ENCODE peak calls at places on chromosomes 16 and 17, in eight cellular contexts. P is gastrocnemius medialis, M is colonic mucosa, Q is OCI-LY7, J is hepatocyte, W is mucosa of descending colon, X is A549, U is heart left ventricle. K is an unnamed sample. For H3K4me1, the result is how much of the 10 kb centered on the place peaks cover.

GRCh38 chr17:7478276-7479138 is 924 bp downstream of the ZBTB4 start:
- DNase-seq in J (peak), Q (no peak), P (peak), W (peak), M (peak), X (peak), U (peak), K (no peak)

GRCh38 chr17:74150428-74151025 is 53.0 kb upstream of the RPL38 start:
- DNase-seq in W (no peak), Q (no peak), J (no peak), M (peak), X (no peak), P (no peak), U (no peak), K (peak)

GRCh38 chr17:77036841-77037381 is 103.9 kb upstream of the SEC14L1 start:
- DNase-seq in U (no peak), J (no peak), M (no peak), P (no peak), Q (peak), W (no peak), X (no peak), K (no peak)

GRCh38 chr17:80987941-80988461 is 3.6 kb upstream of the CHMP6 start:
- DNase-seq in Q (no peak), W (peak), M (no peak), U (peak), P (peak), X (no peak), J (no peak), K (peak)

GRCh38 chr17:50508573-50509460 is 578 bp downstream of the MYCBPAP start:
- DNase-seq in P (no peak), M (no peak), Q (no peak), W (no peak), J (no peak), X (no peak), U (no peak), K (no peak)

GRCh38 chr16:25586826-25587225 is 104.9 kb upstream of the HS3ST4 start:
- DNase-seq in U (no peak), Q (no peak), W (no peak), X (no peak), M (no peak), P (no peak), J (no peak), K (no peak)

GRCh38 chr17:15957206-15957605 is 12.3 kb downstream of the ADORA2B start:
- DNase-seq in P (no peak), J (no peak), U (no peak), M (no peak), X (no peak), W (no peak), Q (no peak), K (no peak)

GRCh38 chr17:4931974-4932373 is at the start of gene GP1BA:
- DNase-seq in X (no peak), U (no peak), P (no peak), J (no peak), Q (no peak), W (no peak), M (no peak), K (no peak)

GRCh38 chr16:81431554-81432353 is 12.9 kb upstream of the CMIP start:
- DNase-seq in U (no peak), P (peak), M (no peak), Q (no peak), X (no peak), W (no peak), J (no peak), K (no peak)

GRCh38 chr16:66070140-66070887 is 296.2 kb upstream of the CDH5 start:
- DNase-seq in M (peak), U (peak), P (peak), X (no peak), Q (no peak), W (peak), J (peak), K (no peak)

GRCh38 chr16:1327619-1327947 is 5.9 kb upstream of the BAIAP3 start:
- DNase-seq in W (no peak), P (no peak), U (no peak), X (no peak), J (no peak), M (no peak), Q (no peak), K (no peak)

GRCh38 chr17:52681486-52681885 is 523.0 kb upstream of the CA10 start:
- DNase-seq in U (no peak), M (no peak), P (no peak), X (no peak), J (no peak), W (no peak), Q (no peak), K (no peak)

GRCh38 chr17:74454197-74455024 is 12.0 kb upstream of the CD300A start:
- DNase-seq in X (peak), U (peak), M (peak), W (peak), J (peak), P (no peak), Q (peak), K (no peak)

GRCh38 chr16:19179890-19180490 is 11.9 kb downstream of the SYT17 start:
- DNase-seq in W (peak), U (peak), M (peak), Q (peak), P (peak), X (peak), J (peak), K (no peak)

GRCh38 chr16:50297301-50298074 is 31.1 kb downstream of the ADCY7 start:
- DNase-seq in J (no peak), P (no peak), U (no peak), Q (no peak), X (no peak), M (no peak), W (peak), K (peak)

GRCh38 chr17:63611354-63611753 is 10.7 kb downstream of the TACO1 start:
- DNase-seq in X (no peak), M (no peak), U (no peak), W (no peak), J (no peak), Q (no peak), P (no peak), K (no peak)

GRCh38 chr16:14106961-14107360 is 35.8 kb downstream of the MRTFB start:
- DNase-seq in U (no peak), J (no peak), Q (no peak), M (no peak), X (no peak), W (no peak), P (no peak), K (no peak)
- H3K4me1 ChIP-seq in U (half or more), J (under half), Q (under half), M (under half), X (half or more), W (under half), P (half or more), K (under half)

GRCh38 chr17:30970757-30971567 is at the start of gene RNF135:
- DNase-seq in J (peak), M (peak), W (peak), U (peak), Q (no peak), X (peak), P (peak), K (peak)
- TF ChIP-seq CTCF in J (no peak), M (no peak), W (no peak), U (peak), Q (no peak), X (no peak), P (peak), K (peak)

GRCh38 chr16:86575754-86576557 is 2.4 kb upstream of the FOXL1 start:
- DNase-seq in Q (peak), M (peak), X (peak), P (peak), U (peak), W (peak), J (peak), K (peak)

GRCh38 chr16:86575095-86575685 is 3.2 kb upstream of the FOXL1 start:
- DNase-seq in J (no peak), W (no peak), M (no peak), X (no peak), U (no peak), P (no peak), Q (no peak), K (no peak)

GRCh38 chr16:86573215-86573614 is 5.1 kb upstream of the FOXL1 start:
- DNase-seq in M (no peak), W (no peak), U (no peak), Q (no peak), X (no peak), P (no peak), J (no peak), K (no peak)

GRCh38 chr16:86573646-86574508 is 4.5 kb upstream of the FOXL1 start:
- DNase-seq in U (no peak), X (no peak), J (no peak), M (no peak), Q (no peak), W (no peak), P (no peak), K (no peak)

DNA sequence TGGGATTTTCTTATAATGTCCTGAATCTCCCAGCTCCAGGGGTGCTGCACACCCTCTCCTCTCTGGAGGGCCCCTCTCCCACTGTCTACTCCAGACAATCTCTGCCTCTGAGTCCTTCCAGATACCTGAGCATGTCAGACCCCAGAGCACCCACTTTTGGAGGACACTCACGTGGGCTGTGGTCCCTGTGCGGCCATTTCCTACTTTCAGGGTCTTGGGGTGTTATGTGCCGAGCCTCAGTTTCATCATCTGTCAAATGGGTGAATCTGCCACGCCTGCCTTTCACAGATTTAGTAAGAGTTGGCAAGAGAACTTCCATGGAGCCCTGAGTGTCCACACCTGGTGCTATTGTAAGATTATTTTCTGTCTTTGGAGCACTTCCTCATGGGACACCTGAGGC is 3.7 kb upstream of the FOXL1 start:
- DNase-seq in W (no peak), X (no peak), P (no peak), J (no peak), U (no peak), Q (no peak), M (no peak), K (no peak)
- H3K4me1 ChIP-seq in W (under half), X (under half), P (under half), J (under half), U (under half), Q (under half), M (under half), K (under half)

GRCh38 chr16:23009075-23009474 is 140.2 kb downstream of the USP31 start:
- DNase-seq in P (no peak), U (no peak), Q (no peak), J (no peak), X (no peak), W (no peak), M (no peak), K (no peak)

GRCh38 chr16:23015580-23015979 is 133.7 kb downstream of the USP31 start:
- DNase-seq in X (no peak), J (no peak), Q (no peak), W (no peak), P (no peak), M (no peak), U (no peak), K (no peak)

GRCh38 chr16:23014592-23014991 is 134.7 kb downstream of the USP31 start:
- DNase-seq in P (no peak), X (no peak), W (no peak), U (no peak), J (no peak), M (no peak), Q (no peak), K (no peak)

GRCh38 chr16:23016372-23016771 is 132.9 kb downstream of the USP31 start:
- DNase-seq in M (peak), P (no peak), U (no peak), J (no peak), X (no peak), Q (no peak), W (peak), K (no peak)

DNA sequence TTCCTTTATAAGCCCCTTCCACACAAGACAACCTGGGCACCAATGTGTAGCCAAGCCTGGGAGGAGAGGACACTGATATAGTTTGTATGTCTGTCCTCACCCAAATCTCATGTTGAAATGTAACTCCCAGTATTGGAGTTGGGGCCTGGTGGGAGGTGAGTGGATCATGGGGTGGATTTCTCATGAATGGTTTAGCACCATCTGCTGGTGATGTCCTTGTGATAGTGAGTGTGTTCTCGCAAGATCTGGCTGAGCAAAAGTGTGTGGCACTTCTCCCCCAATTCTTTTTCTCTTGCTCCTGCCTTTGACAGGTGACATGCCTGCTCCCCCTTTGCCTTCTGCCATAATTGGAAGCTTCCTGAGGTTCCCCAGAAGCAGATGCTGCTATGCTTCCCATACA is 135.8 kb downstream of the USP31 start:
- DNase-seq in X (no peak), U (no peak), P (no peak), M (no peak), W (no peak), J (peak), Q (peak), K (no peak)
- TF ChIP-seq CTCF in X (peak), U (no peak), P (no peak), M (no peak), W (no peak), J (peak), Q (peak), K (peak)

GRCh38 chr16:73054131-73054496 is 6.2 kb upstream of the ZFHX3 start:
- DNase-seq in W (no peak), Q (no peak), P (no peak), J (no peak), U (no peak), M (no peak), X (no peak), K (no peak)
- H3K4me1 ChIP-seq in W (under half), Q (under half), P (half or more), J (half or more), U (under half), M (under half), X (half or more), K (half or more)

DNA sequence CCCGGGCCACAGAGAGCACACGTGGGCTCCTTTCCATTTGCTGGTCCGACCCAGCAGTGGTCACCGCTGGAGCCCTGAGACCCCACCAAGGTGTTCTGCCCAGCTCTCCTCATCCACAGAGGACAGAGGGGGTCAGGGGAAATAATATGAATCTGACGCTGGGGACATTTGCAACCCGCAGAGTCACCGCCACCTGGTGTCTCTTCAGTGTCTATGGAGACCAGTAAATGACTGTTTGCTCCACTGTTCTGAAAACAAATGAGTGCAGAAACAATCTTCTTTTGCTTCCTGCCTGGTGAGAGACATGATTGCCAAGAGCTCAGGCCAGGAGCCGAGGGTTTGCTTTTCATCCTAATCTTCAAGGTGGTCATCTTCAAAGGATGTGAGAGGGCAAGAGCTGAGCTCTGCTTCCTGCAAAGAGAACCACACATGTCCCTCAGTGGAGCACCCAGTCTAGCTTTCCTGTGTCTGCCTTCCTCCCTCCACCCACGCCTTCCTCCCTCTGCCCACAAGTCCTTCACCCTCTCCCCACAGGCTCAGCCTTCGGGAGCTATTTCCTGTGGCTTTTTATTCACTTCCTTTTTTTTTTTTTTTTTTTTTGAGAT is 14.7 kb upstream of the KLHDC4 start:
- DNase-seq in U (peak), M (peak), W (no peak), J (no peak), X (no peak), Q (peak), P (no peak), K (no peak)
- TF ChIP-seq CTCF in U (no peak), M (no peak), W (no peak), J (no peak), X (no peak), Q (peak), P (no peak), K (no peak)

GRCh38 chr17:3740611-3741073 is 16.9 kb downstream of the HASPIN start:
- DNase-seq in J (no peak), P (no peak), X (no peak), M (no peak), W (no peak), U (no peak), Q (no peak), K (no peak)
- H3K4me1 ChIP-seq in J (under half), P (under half), X (under half), M (under half), W (under half), U (under half), Q (under half), K (under half)

K was measured in RWPE2.